ENCODE peak calls at places on chromosome 4, in five cellular contexts. Y, I, O, A and L are unnamed samples.

GRCh38 chr4:10299601-10300000 is 157.6 kb downstream of the ZNF518B start:
- DNase-seq in Y (no peak), I (no peak), O (no peak), A (no peak), L (no peak)

GRCh38 chr4:73869130-73870055 is at the start of gene CXCL1:
- DNase-seq in Y (no peak), I (no peak), O (peak; percentile 63), A (peak; percentile 62), L (peak; percentile 43)

GRCh38 chr4:26647523-26648224 is 63.8 kb downstream of the TBC1D19 start:
- DNase-seq in Y (no peak), I (no peak), O (no peak), A (no peak), L (no peak)

GRCh38 chr4:174764105-174764729 is 64.8 kb downstream of the GLRA3 start:
- DNase-seq in Y (no peak), I (no peak), O (peak; percentile 64), A (peak; percentile 82), L (no peak)

GRCh38 chr4:15906024-15906443 is 32.5 kb downstream of the FGFBP1 start:
- DNase-seq in Y (no peak), I (no peak), O (no peak), A (no peak), L (no peak)

GRCh38 chr4:54683616-54684346 is 26.0 kb downstream of the KIT start:
- DNase-seq in Y (no peak), I (no peak), O (peak; percentile 32), A (no peak), L (no peak)

GRCh38 chr4:15239866-15240265 is 188.0 kb upstream of the C1QTNF7 start:
- DNase-seq in Y (no peak), I (peak; percentile 54), O (peak; percentile 65), A (peak; percentile 4), L (no peak)

GRCh38 chr4:172270421-172270820 is 457.2 kb downstream of the GALNTL6 start:
- DNase-seq in Y (no peak), I (no peak), O (no peak), A (peak; percentile 2), L (no peak)

GRCh38 chr4:125321709-125322362 is 7.1 kb downstream of the FAT4 start:
- DNase-seq in Y (no peak), I (peak; percentile 33), O (peak; percentile 58), A (peak; percentile 73), L (peak; percentile 56)

GRCh38 chr4:16253127-16253960 is 27.1 kb upstream of the TAPT1 start:
- DNase-seq in Y (no peak), I (peak; percentile 60), O (peak; percentile 79), A (peak; percentile 74), L (peak; percentile 63)

GRCh38 chr4:19987746-19988145 is 264.0 kb upstream of the SLIT2 start:
- DNase-seq in Y (no peak), I (peak; percentile 6), O (peak; percentile 61), A (peak; percentile 67), L (no peak)

GRCh38 chr4:19982556-19982955 is 269.1 kb upstream of the SLIT2 start:
- DNase-seq in Y (no peak), I (peak; percentile 61), O (peak; percentile 62), A (peak; percentile 49), L (no peak)

DNA sequence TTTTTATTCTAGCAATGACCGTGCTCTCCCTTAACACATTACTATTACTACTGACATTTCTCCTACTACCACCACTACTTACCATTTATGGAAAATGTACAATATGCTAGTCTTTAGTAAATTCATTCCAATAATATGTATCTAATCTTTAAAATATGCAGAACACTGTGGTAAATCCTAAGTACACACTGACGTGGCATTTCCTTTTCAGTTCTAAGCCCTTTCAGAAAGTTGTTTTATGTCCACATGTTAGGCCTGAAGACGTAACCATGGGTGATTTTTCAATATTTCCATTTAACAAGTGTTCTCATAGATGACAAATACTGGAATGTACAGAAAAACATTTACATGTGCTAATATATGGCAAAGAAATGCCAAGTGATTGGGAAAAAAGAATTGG is 268.6 kb upstream of the SLIT2 start:
- DNase-seq in Y (no peak), I (peak; percentile 92), O (peak; percentile 95), A (peak; percentile 90), L (no peak)
- H3K27me3 ChIP-seq in Y (no peaks in the 10 kb centered on the region), I (no peaks in the 10 kb centered on the region), O (no peaks in the 10 kb centered on the region), A (no peaks in the 10 kb centered on the region), L (no peaks in the 10 kb centered on the region)

GRCh38 chr4:87977521-87978278 is 2.2 kb downstream of the SPP1 start:
- DNase-seq in Y (peak; percentile 50), I (no peak), O (no peak), A (no peak), L (no peak)

GRCh38 chr4:87975466-87975865 is at the start of gene SPP1:
- DNase-seq in Y (peak; percentile 73), I (peak; percentile 18), O (peak; percentile 9), A (peak; percentile 4), L (no peak)

GRCh38 chr4:87974856-87975462 is 555 bp upstream of the SPP1 start:
- DNase-seq in Y (no peak), I (no peak), O (no peak), A (no peak), L (no peak)

GRCh38 chr4:87971866-87972265 is 3.6 kb upstream of the SPP1 start:
- DNase-seq in Y (no peak), I (no peak), O (no peak), A (no peak), L (no peak)

GRCh38 chr4:87973283-87974169 is 2.0 kb upstream of the SPP1 start:
- DNase-seq in Y (peak; percentile 70), I (peak; percentile 76), O (peak; percentile 65), A (peak; percentile 82), L (peak; percentile 12)
- H3K27me3 ChIP-seq in Y (no peaks in the 10 kb centered on the region), I (no peaks in the 10 kb centered on the region), O (no peaks in the 10 kb centered on the region), A (no peaks in the 10 kb centered on the region), L (peaks cover 18% of the 10 kb centered on the region)

GRCh38 chr4:1533501-1534064 is 127.3 kb upstream of the NKX1-1 start:
- DNase-seq in Y (no peak), I (no peak), O (no peak), A (peak; percentile 13), L (no peak)

GRCh38 chr4:1534076-1534872 is 128.0 kb upstream of the NKX1-1 start:
- DNase-seq in Y (no peak), I (no peak), O (no peak), A (no peak), L (no peak)

GRCh38 chr4:1531683-1532548 is 125.7 kb upstream of the NKX1-1 start:
- DNase-seq in Y (no peak), I (no peak), O (no peak), A (no peak), L (no peak)

GRCh38 chr4:1534876-1535526 is 128.8 kb upstream of the NKX1-1 start:
- DNase-seq in Y (no peak), I (no peak), O (no peak), A (no peak), L (no peak)

DNA sequence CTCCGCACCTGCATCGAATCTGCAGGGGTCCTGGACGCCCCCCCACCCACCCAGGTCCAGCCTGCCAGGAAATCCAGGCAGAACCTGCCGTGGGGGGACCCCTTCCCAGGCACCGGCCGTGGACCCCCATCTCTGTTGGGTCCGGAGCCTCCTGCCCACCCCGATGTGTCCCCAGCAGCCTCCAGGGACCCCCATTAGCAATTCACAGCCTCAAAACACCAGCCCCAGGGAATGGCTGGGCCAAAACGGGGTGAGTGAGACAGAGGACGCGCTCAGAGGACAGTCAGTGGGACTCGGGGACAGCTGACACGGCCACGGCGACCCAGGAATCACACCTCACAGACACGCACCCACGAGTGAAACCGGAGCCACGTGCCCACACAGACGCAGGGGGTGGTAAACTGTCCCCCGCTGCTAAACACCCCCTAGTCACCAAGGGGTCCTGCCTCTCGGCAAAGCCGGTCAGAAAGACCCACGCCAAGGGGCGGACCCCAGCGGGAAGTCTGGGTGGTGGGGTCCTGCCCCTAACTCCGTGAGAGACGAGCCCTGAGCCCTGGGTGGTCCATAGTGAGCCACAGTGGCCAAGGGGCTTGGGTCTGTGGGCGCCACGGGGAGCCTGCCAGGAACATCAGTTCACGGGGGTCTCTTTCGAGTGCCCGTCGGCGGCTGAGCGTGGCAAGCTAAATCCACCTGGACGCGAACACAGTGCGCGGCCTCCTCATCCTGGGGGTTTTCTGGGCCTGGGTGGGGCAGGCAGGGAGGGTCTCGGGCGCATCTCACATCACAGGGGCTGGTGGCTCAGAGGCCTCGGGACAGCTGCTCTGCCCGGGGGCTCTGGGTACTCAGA is 126.5 kb upstream of the NKX1-1 start:
- DNase-seq in Y (no peak), I (no peak), O (no peak), A (no peak), L (no peak)
- H3K27me3 ChIP-seq in Y (no peaks in the 10 kb centered on the region), I (peaks cover 6% of the 10 kb centered on the region), O (peaks cover 20% of the 10 kb centered on the region), A (peaks cover 62% of the 10 kb centered on the region), L (peaks cover 10% of the 10 kb centered on the region)

GRCh38 chr4:7618361-7618760 is 183.6 kb upstream of the PSAPL1 start:
- DNase-seq in Y (no peak), I (no peak), O (no peak), A (no peak), L (no peak)
- H3K27me3 ChIP-seq in Y (no peaks in the 10 kb centered on the region), I (no peaks in the 10 kb centered on the region), O (peaks cover 3% of the 10 kb centered on the region), A (peaks cover 27% of the 10 kb centered on the region), L (no peaks in the 10 kb centered on the region)

GRCh38 chr4:41751325-41752061 is 3.0 kb upstream of the PHOX2B start:
- DNase-seq in Y (no peak), I (no peak), O (no peak), A (no peak), L (no peak)
- H3K27me3 ChIP-seq in Y (peaks cover 89% of the 10 kb centered on the region), I (peaks cover 74% of the 10 kb centered on the region), O (peaks cover 100% of the 10 kb centered on the region), A (peaks cover 91% of the 10 kb centered on the region), L (peaks cover 3% of the 10 kb centered on the region)

DNA sequence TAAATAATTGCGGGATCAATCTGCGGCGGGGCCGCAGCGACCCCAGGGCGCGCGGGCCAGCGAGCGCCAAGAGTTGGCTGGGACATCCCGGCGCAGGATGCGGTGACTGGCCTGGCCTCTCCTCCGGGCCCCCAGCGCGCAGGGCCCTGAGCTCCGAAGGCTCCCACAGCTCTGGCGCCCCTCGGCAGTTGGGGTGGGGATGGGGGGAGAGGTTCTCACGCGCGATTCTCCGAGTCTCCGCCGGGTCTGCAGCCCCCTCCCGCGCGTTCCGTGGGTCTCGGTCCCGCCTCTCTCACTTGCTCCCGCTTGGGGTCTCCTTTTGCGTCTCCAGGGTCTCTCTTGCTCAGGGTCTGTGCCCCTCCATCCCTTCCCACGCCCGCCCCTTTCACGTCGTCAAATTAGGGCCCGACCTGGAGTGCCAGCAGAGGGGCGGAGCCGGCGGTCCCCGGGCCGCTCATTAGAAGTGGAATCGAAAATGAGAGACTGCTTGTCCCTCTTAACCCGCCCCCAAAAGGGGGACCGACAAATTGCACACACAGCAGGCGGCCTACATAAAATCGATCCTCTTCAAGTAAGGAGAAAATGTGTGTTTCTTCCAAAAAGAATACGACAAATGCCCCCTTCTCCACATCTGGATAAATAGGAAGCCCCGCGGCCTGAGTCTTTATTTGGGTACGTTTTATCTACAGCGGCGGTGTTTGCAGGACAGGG is 859 bp upstream of the NKX1-1 start:
- DNase-seq in Y (no peak), I (no peak), O (no peak), A (no peak), L (no peak)
- H3K27me3 ChIP-seq in Y (peaks cover 92% of the 10 kb centered on the region), I (peaks cover 70% of the 10 kb centered on the region), O (peaks cover 99% of the 10 kb centered on the region), A (peaks cover 56% of the 10 kb centered on the region), L (peaks cover 39% of the 10 kb centered on the region)

GRCh38 chr4:150581611-150582010 is 340 bp upstream of the MAB21L2 start:
- DNase-seq in Y (no peak), I (peak; percentile 82), O (peak; percentile 57), A (peak; percentile 98), L (peak; percentile 30)

GRCh38 chr4:150583287-150584197 is 1.6 kb downstream of the MAB21L2 start:
- DNase-seq in Y (peak; percentile 45), I (peak; percentile 28), O (peak; percentile 37), A (peak; percentile 81), L (peak; percentile 64)

GRCh38 chr4:150582881-150583286 is 933 bp downstream of the MAB21L2 start:
- DNase-seq in Y (no peak), I (peak; percentile 24), O (peak; percentile 26), A (peak; percentile 73), L (peak; percentile 39)

GRCh38 chr4:150581206-150581605 is 745 bp upstream of the MAB21L2 start:
- DNase-seq in Y (no peak), I (no peak), O (no peak), A (peak; percentile 67), L (no peak)

GRCh38 chr4:150582101-150582565 is at the start of gene MAB21L2:
- DNase-seq in Y (no peak), I (no peak), O (no peak), A (peak; percentile 74), L (peak; percentile 5)
- H3K27me3 ChIP-seq in Y (no peaks in the 10 kb centered on the region), I (no peaks in the 10 kb centered on the region), O (peaks cover 94% of the 10 kb centered on the region), A (no peaks in the 10 kb centered on the region), L (peaks cover 9% of the 10 kb centered on the region)